ENCODE peak calls at places on chromosomes 4 and X, in five cellular contexts. Z is sigmoid colon, N is ovary, M is neural progenitor cell, C is SK-N-SH. I is an unnamed sample.

GRCh38 chrX:23373129-23373804 is 38.6 kb downstream of the PTCHD1 start:
- DNase-seq in Z (no peak), N (no peak), M (no peak), C (no peak), I (peak)

GRCh38 chr4:76001760-76002159 is 5.5 kb downstream of the CXCL9 start:
- DNase-seq in Z (no peak), N (no peak), M (no peak), C (no peak), I (no peak)

GRCh38 chr4:38424171-38424871 is 239.7 kb upstream of the KLF3 start:
- DNase-seq in Z (no peak), N (no peak), M (peak), C (peak), I (no peak)

GRCh38 chr4:182643801-182644311 is 273.3 kb downstream of the DCTD start:
- DNase-seq in Z (no peak), N (no peak), M (no peak), C (no peak), I (peak)

GRCh38 chrX:5646818-5647217 is 581.8 kb downstream of the NLGN4X start:
- DNase-seq in Z (no peak), N (no peak), M (no peak), C (no peak), I (no peak)

GRCh38 chr4:156695163-156695562 is 276.4 kb downstream of the PDGFC start:
- DNase-seq in Z (no peak), N (no peak), M (no peak), C (no peak), I (no peak)

GRCh38 chrX:51976503-51976902 is 83.1 kb downstream of the MAGED1 start:
- DNase-seq in Z (no peak), N (no peak), M (no peak), C (no peak), I (no peak)

GRCh38 chr4:118278473-118279274 is 74.1 kb downstream of the PRSS12 start:
- DNase-seq in Z (peak), N (peak), M (peak), C (peak), I (peak)

GRCh38 chrX:23981711-23982110 is 45.3 kb downstream of the KLHL15 start:
- DNase-seq in Z (no peak), N (no peak), M (no peak), C (no peak), I (no peak)

GRCh38 chrX:154717824-154718223 is 33.1 kb downstream of the GAB3 start:
- DNase-seq in Z (no peak), N (no peak), M (no peak), C (peak), I (no peak)

GRCh38 chr4:108596389-108596788 is 24.0 kb upstream of the RPL34 start:
- DNase-seq in Z (no peak), N (no peak), M (no peak), C (no peak), I (no peak)

GRCh38 chrX:154490021-154490413 is 412 bp downstream of the SLC10A3 start:
- DNase-seq in Z (peak), N (peak), M (no peak), C (peak), I (no peak)

GRCh38 chr4:9800878-9801277 is 19.4 kb downstream of the DRD5 start:
- DNase-seq in Z (no peak), N (no peak), M (no peak), C (no peak), I (no peak)

GRCh38 chr4:152500798-152501434 is 35.0 kb downstream of the FBXW7 start:
- DNase-seq in Z (no peak), N (peak), M (peak), C (peak), I (peak)

GRCh38 chrX:45850197-45850774 is 649.6 kb upstream of the DIPK2B start:
- DNase-seq in Z (no peak), N (peak), M (peak), C (no peak), I (no peak)

GRCh38 chr4:10960386-10960785 is 275.8 kb upstream of the CLNK start:
- DNase-seq in Z (no peak), N (no peak), M (no peak), C (no peak), I (no peak)

GRCh38 chr4:108881190-108881589 is 118.3 kb upstream of the ETNPPL start:
- DNase-seq in Z (no peak), N (no peak), M (peak), C (no peak), I (peak)

GRCh38 chrX:63330681-63331080 is 20.5 kb downstream of the SPIN4 start:
- DNase-seq in Z (no peak), N (no peak), M (no peak), C (no peak), I (peak)

GRCh38 chrX:50747471-50747900 is 66.5 kb downstream of the SHROOM4 start:
- DNase-seq in Z (no peak), N (no peak), M (peak), C (peak), I (peak)

GRCh38 chr4:38332699-38333098 is 331.3 kb upstream of the KLF3 start:
- DNase-seq in Z (no peak), N (peak), M (no peak), C (no peak), I (no peak)

GRCh38 chr4:180688480-180688879 is 1554.7 kb upstream of the TENM3 start:
- DNase-seq in Z (no peak), N (no peak), M (no peak), C (no peak), I (no peak)

GRCh38 chr4:24164054-24164453 is 274.2 kb upstream of the PPARGC1A start:
- DNase-seq in Z (no peak), N (no peak), M (no peak), C (no peak), I (no peak)

GRCh38 chr4:127141857-127142256 is 490.9 kb upstream of the INTU start:
- DNase-seq in Z (no peak), N (no peak), M (no peak), C (no peak), I (no peak)

GRCh38 chrX:134144231-134144630 is 92.8 kb upstream of the CCDC160 start:
- DNase-seq in Z (no peak), N (no peak), M (peak), C (peak), I (peak)

GRCh38 chr4:141759796-141760425 is 123.5 kb downstream of the IL15 start:
- DNase-seq in Z (no peak), N (no peak), M (no peak), C (no peak), I (peak)

GRCh38 chrX:19707472-19707871 is 179.9 kb downstream of the SH3KBP1 start:
- DNase-seq in Z (no peak), N (no peak), M (no peak), C (peak), I (no peak)

GRCh38 chr4:1619151-1619672 is 64.9 kb downstream of the FAM53A start:
- DNase-seq in Z (no peak), N (no peak), M (no peak), C (no peak), I (no peak)

GRCh38 chrX:13662537-13662841 is 9.5 kb downstream of the TCEANC start:
- DNase-seq in Z (no peak), N (no peak), M (no peak), C (no peak), I (no peak)

GRCh38 chr4:39502034-39502658 is 25.1 kb downstream of the UGDH start:
- DNase-seq in Z (no peak), N (no peak), M (no peak), C (no peak), I (peak)

GRCh38 chr4:176377705-176378302 is 58.0 kb downstream of the SPCS3 start:
- DNase-seq in Z (no peak), N (no peak), M (no peak), C (peak), I (peak)

GRCh38 chr4:153788419-153789276 is at the start of gene SFRP2:
- DNase-seq in Z (peak), N (no peak), M (peak), C (peak), I (no peak)

GRCh38 chr4:122710434-122711308 is 21.8 kb upstream of the BBS12 start:
- DNase-seq in Z (no peak), N (no peak), M (no peak), C (no peak), I (no peak)

GRCh38 chr4:128068927-128069326 is 7.8 kb downstream of the LARP1B start:
- DNase-seq in Z (no peak), N (no peak), M (peak), C (peak), I (no peak)

GRCh38 chr4:11367371-11367770 is 61.3 kb downstream of the HS3ST1 start:
- DNase-seq in Z (peak), N (peak), M (peak), C (no peak), I (no peak)

GRCh38 chrX:151384807-151385206 is 12.2 kb upstream of the VMA21 start:
- DNase-seq in Z (no peak), N (no peak), M (peak), C (no peak), I (no peak)

DNA sequence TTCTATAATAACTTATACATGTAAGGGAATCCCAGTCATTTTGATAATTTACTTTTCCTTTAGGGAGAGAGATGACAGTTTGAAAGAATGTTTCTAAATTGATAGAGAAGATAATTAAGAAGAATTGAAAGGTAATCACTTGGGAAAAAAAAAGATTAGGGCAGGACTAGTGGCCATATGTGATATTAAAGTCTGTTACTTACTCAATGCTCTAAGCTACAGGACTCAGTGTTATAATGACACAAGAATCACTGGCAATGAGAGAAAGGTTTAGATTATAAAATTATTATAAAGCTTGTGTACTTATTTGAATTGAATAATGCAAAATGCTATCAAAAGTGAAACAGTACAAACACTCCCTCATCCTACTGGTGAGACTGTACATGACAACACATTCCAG is 265.3 kb downstream of the BANK1 start:
- DNase-seq in Z (no peak), N (no peak), M (no peak), C (no peak), I (no peak)
- TF ChIP-seq CTCF in Z (no peak), N (no peak), M (peak), C (peak), I (no peak)

GRCh38 chrX:48896611-48897011 is 957 bp downstream of the TIMM17B start:
- DNase-seq in Z (no peak), N (no peak), M (peak), C (no peak), I (no peak)
- H3K27ac ChIP-seq in Z (peak), N (peak), M (no peak), C (peak), I (peak)

GRCh38 chr4:68905598-68906237 is 45.9 kb downstream of the UGT2A3 start:
- DNase-seq in Z (no peak), N (no peak), M (peak), C (no peak), I (no peak)

GRCh38 chr4:68907230-68907629 is 44.4 kb downstream of the UGT2A3 start:
- DNase-seq in Z (no peak), N (no peak), M (no peak), C (no peak), I (no peak)

GRCh38 chr4:68906238-68907137 is 45.1 kb downstream of the UGT2A3 start:
- DNase-seq in Z (no peak), N (peak), M (peak), C (no peak), I (no peak)

GRCh38 chr4:68907788-68908700 is 43.6 kb downstream of the UGT2A3 start:
- DNase-seq in Z (no peak), N (no peak), M (no peak), C (no peak), I (no peak)

DNA sequence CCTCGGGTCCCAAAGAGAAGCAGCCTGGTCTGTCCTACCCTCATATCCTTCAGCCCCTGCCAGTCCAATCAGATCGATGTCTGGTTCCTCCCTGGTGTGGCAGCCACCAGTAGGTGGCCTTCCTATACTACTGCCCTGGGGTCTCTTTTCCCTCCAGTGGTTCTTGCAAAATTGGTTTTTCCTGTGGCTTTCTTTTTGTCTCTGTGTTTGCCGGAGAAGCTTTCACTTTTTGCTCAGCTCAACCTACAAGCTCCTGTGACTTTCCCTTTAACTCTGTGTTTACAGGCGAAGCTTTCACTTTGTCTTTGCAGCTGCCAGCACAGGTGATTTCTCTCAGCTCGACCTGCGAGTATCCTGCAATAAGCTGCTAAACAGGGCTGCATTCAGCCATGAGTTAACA is 46.8 kb downstream of the UGT2A3 start:
- DNase-seq in Z (no peak), N (no peak), M (peak), C (no peak), I (no peak)
- TF ChIP-seq CTCF in Z (no peak), N (no peak), M (peak), C (peak), I (no peak)

GRCh38 chr4:145935253-145936141 is 3.1 kb downstream of the ZNF827 start:
- DNase-seq in Z (no peak), N (peak), M (peak), C (peak), I (no peak)
- H3K27ac ChIP-seq in Z (peak), N (peak), M (no peak), C (peak), I (peak)

GRCh38 chr4:43778187-43778915 is 670.3 kb downstream of the KCTD8 start:
- DNase-seq in Z (no peak), N (no peak), M (no peak), C (no peak), I (no peak)

GRCh38 chr4:43781125-43781524 is 667.5 kb downstream of the KCTD8 start:
- DNase-seq in Z (no peak), N (no peak), M (no peak), C (no peak), I (no peak)

GRCh38 chr4:43776371-43776770 is 672.2 kb downstream of the KCTD8 start:
- DNase-seq in Z (no peak), N (no peak), M (no peak), C (peak), I (peak)
- TF ChIP-seq CTCF in Z (no peak), N (no peak), M (peak), C (peak), I (peak)